ENCODE peak calls at places on chromosomes 2 and 18, in four cellular contexts. V is mesendoderm, W is adrenal gland, F is ascending aorta. B is an unnamed sample. For H3K4me1, the result is how much of the 10 kb centered on the place peaks cover.

GRCh38 chr2:158542577-158542976 is 85.8 kb downstream of the PKP4 start:
- DNase-seq in V (no peak), W (no peak), F (no peak), B (no peak)

GRCh38 chr2:145460151-145460550 is 940.2 kb upstream of the ZEB2 start:
- DNase-seq in V (peak), W (no peak), F (no peak), B (no peak)

GRCh38 chr18:12403601-12404506 is 3.9 kb upstream of the PRELID3A start:
- DNase-seq in V (no peak), W (no peak), F (no peak), B (no peak)

GRCh38 chr2:216362730-216363129 is 9.6 kb downstream of the MARCHF4 start:
- DNase-seq in V (no peak), W (no peak), F (no peak), B (no peak)

GRCh38 chr2:9112079-9112721 is 94.4 kb upstream of the ASAP2 start:
- DNase-seq in V (no peak), W (no peak), F (peak), B (no peak)

GRCh38 chr2:128835342-128835855 is 516.7 kb upstream of the HS6ST1 start:
- DNase-seq in V (no peak), W (no peak), F (no peak), B (no peak)

GRCh38 chr2:199329466-199329865 is 128.3 kb downstream of the SATB2 start:
- DNase-seq in V (no peak), W (no peak), F (no peak), B (no peak)

GRCh38 chr2:187615364-187615763 is 61.1 kb upstream of the TFPI start:
- DNase-seq in V (no peak), W (no peak), F (no peak), B (no peak)

GRCh38 chr2:44456946-44457345 is 95.2 kb downstream of the CAMKMT start:
- DNase-seq in V (no peak), W (no peak), F (no peak), B (no peak)

GRCh38 chr2:117127680-117128079 is 686.8 kb upstream of the DDX18 start:
- DNase-seq in V (peak), W (no peak), F (no peak), B (no peak)

GRCh38 chr2:66435963-66436362 is 1.0 kb downstream of the MEIS1 start:
- DNase-seq in V (no peak), W (no peak), F (no peak), B (no peak)

GRCh38 chr2:66435549-66435875 is 587 bp downstream of the MEIS1 start:
- DNase-seq in V (peak), W (no peak), F (no peak), B (no peak)

GRCh38 chr2:66436546-66436945 is 1.6 kb downstream of the MEIS1 start:
- DNase-seq in V (peak), W (no peak), F (no peak), B (no peak)

GRCh38 chr2:66437601-66438497 is 2.9 kb downstream of the MEIS1 start:
- DNase-seq in V (peak), W (peak), F (no peak), B (no peak)

GRCh38 chr2:66437055-66437454 is 2.1 kb downstream of the MEIS1 start:
- DNase-seq in V (no peak), W (no peak), F (no peak), B (no peak)
- H3K4me1 ChIP-seq in V (under half), W (under half), F (under half), B (under half)

GRCh38 chr2:113232123-113232522 is 46.6 kb downstream of the PAX8 start:
- DNase-seq in V (no peak), W (no peak), F (no peak), B (no peak)
- H3K4me1 ChIP-seq in V (under half), W (half or more), F (under half), B (under half)

GRCh38 chr2:239576784-239577183 is 176.0 kb upstream of the HDAC4 start:
- DNase-seq in V (no peak), W (no peak), F (no peak), B (no peak)
- H3K4me1 ChIP-seq in V (under half), W (under half), F (under half), B (under half)

DNA sequence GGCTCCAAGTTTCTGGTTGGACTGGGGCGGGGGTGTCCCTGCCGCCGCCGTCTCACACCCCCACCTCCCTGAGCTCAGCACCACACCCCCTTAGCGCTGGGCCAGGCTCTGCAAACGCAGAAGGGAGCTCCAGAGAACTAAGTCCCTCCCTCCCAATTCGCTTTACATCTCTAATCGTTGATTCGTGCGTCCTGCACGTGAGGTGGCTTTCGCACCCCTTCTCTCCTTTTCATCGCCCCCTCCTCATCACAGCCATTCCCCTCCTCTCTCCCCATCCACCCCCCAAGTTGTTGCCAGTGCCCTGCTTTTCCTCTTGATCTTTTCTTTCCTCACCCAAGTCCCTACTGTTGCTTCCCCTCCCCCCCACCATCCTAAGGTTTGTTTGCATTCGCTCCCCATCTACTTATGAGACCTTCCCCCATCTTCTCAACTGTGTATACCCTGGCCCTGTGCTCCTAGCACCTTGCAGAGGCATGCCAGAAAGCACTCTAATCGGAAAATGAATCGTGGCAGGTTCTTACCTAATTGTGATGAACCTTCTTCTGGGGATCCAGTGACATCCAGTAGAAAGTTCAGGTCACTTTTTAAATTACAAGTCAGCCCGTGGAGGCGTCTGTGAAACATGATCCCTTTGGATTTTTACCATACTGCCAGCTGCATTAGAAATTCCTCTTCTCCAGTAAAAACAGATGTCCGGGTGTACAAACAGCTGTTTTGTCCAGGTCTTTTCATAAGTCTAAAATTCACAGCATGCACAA is 607 bp upstream of the ATL2 start:
- DNase-seq in V (no peak), W (peak), F (no peak), B (no peak)
- H3K4me1 ChIP-seq in V (under half), W (under half), F (under half), B (under half)

GRCh38 chr2:20348542-20348941 is 2.1 kb downstream of the PUM2 start:
- DNase-seq in V (peak), W (no peak), F (no peak), B (no peak)

GRCh38 chr2:20339012-20339411 is 11.6 kb downstream of the PUM2 start:
- DNase-seq in V (no peak), W (no peak), F (no peak), B (no peak)

GRCh38 chr2:20346565-20347127 is 4.0 kb downstream of the PUM2 start:
- DNase-seq in V (no peak), W (no peak), F (no peak), B (no peak)

GRCh38 chr2:20343128-20343527 is 7.5 kb downstream of the PUM2 start:
- DNase-seq in V (peak), W (no peak), F (no peak), B (no peak)
- H3K4me1 ChIP-seq in V (under half), W (under half), F (under half), B (under half)

GRCh38 chr2:37656512-37657423 is 14.7 kb downstream of the CDC42EP3 start:
- DNase-seq in V (peak), W (no peak), F (no peak), B (no peak)

GRCh38 chr2:37653805-37654378 is 17.6 kb downstream of the CDC42EP3 start:
- DNase-seq in V (no peak), W (peak), F (peak), B (no peak)

GRCh38 chr2:37655442-37655841 is 16.0 kb downstream of the CDC42EP3 start:
- DNase-seq in V (no peak), W (no peak), F (no peak), B (no peak)

GRCh38 chr2:37654419-37654818 is 17.0 kb downstream of the CDC42EP3 start:
- DNase-seq in V (peak), W (no peak), F (no peak), B (no peak)

DNA sequence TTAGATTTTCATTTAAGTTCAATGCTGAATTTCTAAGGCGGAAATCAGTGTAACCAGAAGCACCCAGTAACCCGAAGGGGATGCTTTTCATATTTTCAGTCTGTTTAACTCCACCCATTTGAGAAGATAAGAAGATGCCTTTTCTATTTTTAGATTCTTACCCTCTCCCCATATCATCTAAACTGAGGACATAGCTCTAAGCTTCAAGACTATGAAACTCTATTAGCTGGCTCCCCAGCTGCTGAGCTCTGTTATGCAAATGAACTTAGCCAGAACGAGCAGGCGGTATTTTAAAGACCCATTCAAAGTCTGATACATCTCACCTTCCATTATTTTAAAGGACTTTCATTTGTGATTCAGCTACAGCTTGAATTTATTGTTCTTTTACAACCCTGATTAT is 16.5 kb downstream of the CDC42EP3 start:
- DNase-seq in V (peak), W (no peak), F (no peak), B (no peak)
- H3K4me1 ChIP-seq in V (half or more), W (under half), F (half or more), B (half or more)

GRCh38 chr2:70357076-70358071 is 55.5 kb upstream of the FAM136A start:
- DNase-seq in V (peak), W (peak), F (no peak), B (no peak)
- H3K4me1 ChIP-seq in V (under half), W (under half), F (under half), B (under half)

DNA sequence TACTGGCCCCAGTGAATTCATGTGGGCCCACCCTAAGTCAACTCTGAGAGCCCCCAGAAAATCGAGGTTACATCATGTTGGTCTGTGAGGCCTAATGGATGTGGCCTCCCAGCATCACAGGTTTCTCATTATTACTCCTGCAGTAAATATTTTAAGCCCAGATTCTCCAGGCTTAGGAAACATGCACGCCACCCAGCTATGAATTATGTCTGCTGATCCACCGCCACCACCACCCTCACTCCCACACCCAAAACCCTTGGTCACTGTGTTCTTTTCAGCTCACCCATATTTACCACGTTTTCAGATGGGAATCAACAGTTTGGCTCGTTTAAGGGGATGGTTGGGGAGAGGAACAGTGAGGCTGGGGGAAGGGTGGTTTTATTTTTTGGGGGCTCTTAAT is 128.6 kb downstream of the NCK2 start:
- DNase-seq in V (no peak), W (no peak), F (no peak), B (no peak)
- H3K4me1 ChIP-seq in V (under half), W (under half), F (under half), B (under half)

DNA sequence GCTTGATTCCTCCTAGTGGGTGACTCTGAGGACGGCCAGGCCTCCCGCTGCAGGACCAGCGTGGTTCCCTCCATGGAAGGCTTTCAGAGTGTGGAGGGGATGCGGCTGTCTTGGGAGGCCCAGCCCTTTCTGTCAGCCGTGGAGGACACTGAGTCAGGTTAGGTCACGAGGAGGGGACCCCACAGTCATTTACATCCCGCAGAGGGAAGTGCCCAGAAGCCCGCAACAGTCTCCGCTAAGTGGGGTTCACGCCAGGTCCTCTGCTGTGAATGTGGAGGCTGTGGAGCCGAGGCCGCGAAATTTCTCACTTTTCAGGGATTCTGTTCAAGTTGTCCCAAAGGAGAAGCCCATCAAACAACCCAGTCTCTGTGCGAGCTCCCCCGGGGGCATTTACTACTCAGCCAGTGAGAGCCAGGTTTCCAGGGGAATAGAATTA is 8.8 kb downstream of the ACKR3 start:
- DNase-seq in V (no peak), W (no peak), F (no peak), B (no peak)
- H3K4me1 ChIP-seq in V (under half), W (under half), F (under half), B (half or more)

GRCh38 chr2:10372862-10373240 is 70.1 kb downstream of the HPCAL1 start:
- DNase-seq in V (no peak), W (no peak), F (no peak), B (no peak)
- H3K4me1 ChIP-seq in V (under half), W (under half), F (under half), B (under half)